ENCODE peak calls at places on chromosomes 11 and 22, in four cellular contexts. One of them, this sample, is unnamed.

GRCh38 chr11:87013852-87014251 is 23.9 kb upstream of the TMEM135 start:
- DNase-seq in HL-60: no peak
- DNase-seq in K562: no peak
- DNase-seq in GM12878: no peak
- DNase-seq in this sample: no peak

GRCh38 chr11:92149996-92150395 is 74.6 kb upstream of the FAT3 start:
- DNase-seq in HL-60: no peak
- DNase-seq in K562: no peak
- DNase-seq in GM12878: no peak
- DNase-seq in this sample: no peak

GRCh38 chr11:1926156-1927031 is 6.9 kb downstream of the TNNT3 start:
- DNase-seq in HL-60: peak; percentile 62
- DNase-seq in K562: no peak
- DNase-seq in GM12878: no peak
- DNase-seq in this sample: no peak

GRCh38 chr11:77542296-77542695 is 47.5 kb upstream of the AQP11 start:
- DNase-seq in HL-60: no peak
- DNase-seq in K562: no peak
- DNase-seq in GM12878: no peak
- DNase-seq in this sample: no peak

GRCh38 chr11:133927690-133928627 is 28.8 kb downstream of the IGSF9B start:
- DNase-seq in HL-60: peak; percentile 52
- DNase-seq in K562: peak; percentile 75
- DNase-seq in GM12878: no peak
- DNase-seq in this sample: peak; percentile 87

GRCh38 chr11:19683141-19683805 is 29.4 kb upstream of the NAV2 start:
- DNase-seq in HL-60: no peak
- DNase-seq in K562: no peak
- DNase-seq in GM12878: no peak
- DNase-seq in this sample: no peak

GRCh38 chr11:10453261-10453660 is 1.8 kb upstream of the AMPD3 start:
- DNase-seq in HL-60: no peak
- DNase-seq in K562: no peak
- DNase-seq in GM12878: no peak
- DNase-seq in this sample: no peak

GRCh38 chr11:113778111-113778910 is 1.3 kb upstream of the CLDN25 start:
- DNase-seq in HL-60: no peak
- DNase-seq in K562: no peak
- DNase-seq in GM12878: no peak
- DNase-seq in this sample: no peak

GRCh38 chr22:50250555-50251471 is at the start of gene HDAC10:
- DNase-seq in HL-60: peak; percentile 85
- DNase-seq in K562: peak; percentile 78
- DNase-seq in GM12878: peak; percentile 40
- DNase-seq in this sample: peak; percentile 98

GRCh38 chr11:132803436-132803835 is 728.9 kb downstream of the OPCML start:
- DNase-seq in HL-60: no peak
- DNase-seq in K562: no peak
- DNase-seq in GM12878: no peak
- DNase-seq in this sample: no peak

GRCh38 chr22:30078320-30079311 is 1.6 kb upstream of the HORMAD2 start:
- DNase-seq in HL-60: no peak
- DNase-seq in K562: no peak
- DNase-seq in GM12878: peak; percentile 74
- DNase-seq in this sample: no peak

GRCh38 chr11:27699242-27699925 is 871 bp downstream of the BDNF start:
- DNase-seq in HL-60: no peak
- DNase-seq in K562: no peak
- DNase-seq in GM12878: no peak
- DNase-seq in this sample: no peak

GRCh38 chr11:28342704-28343103 is 234.5 kb downstream of the METTL15 start:
- DNase-seq in HL-60: no peak
- DNase-seq in K562: no peak
- DNase-seq in GM12878: no peak
- DNase-seq in this sample: no peak

GRCh38 chr11:69928124-69928523 is 108.9 kb upstream of the FGF3 start:
- DNase-seq in HL-60: no peak
- DNase-seq in K562: no peak
- DNase-seq in GM12878: no peak
- DNase-seq in this sample: no peak

GRCh38 chr22:42726811-42727210 is 6.1 kb upstream of the A4GALT start:
- DNase-seq in HL-60: no peak
- DNase-seq in K562: no peak
- DNase-seq in GM12878: no peak
- DNase-seq in this sample: no peak

GRCh38 chr11:72637926-72638325 is 36.3 kb downstream of the PDE2A start:
- DNase-seq in HL-60: no peak
- DNase-seq in K562: no peak
- DNase-seq in GM12878: no peak
- DNase-seq in this sample: no peak

GRCh38 chr11:24747275-24748251 is 250.7 kb downstream of the LUZP2 start:
- DNase-seq in HL-60: no peak
- DNase-seq in K562: no peak
- DNase-seq in GM12878: no peak
- DNase-seq in this sample: no peak

GRCh38 chr11:496834-497564 is 10.0 kb downstream of the RNH1 start:
- DNase-seq in HL-60: no peak
- DNase-seq in K562: no peak
- DNase-seq in GM12878: no peak
- DNase-seq in this sample: no peak

GRCh38 chr22:37747090-37747714 is 50.4 kb downstream of the TRIOBP start:
- DNase-seq in HL-60: no peak
- DNase-seq in K562: peak; percentile 27
- DNase-seq in GM12878: no peak
- DNase-seq in this sample: no peak

GRCh38 chr22:22074634-22075381 is 92.2 kb upstream of the TOP3B start:
- DNase-seq in HL-60: no peak
- DNase-seq in K562: no peak
- DNase-seq in GM12878: no peak
- DNase-seq in this sample: no peak

GRCh38 chr11:26778000-26778757 is 56.3 kb upstream of the SLC5A12 start:
- DNase-seq in HL-60: no peak
- DNase-seq in K562: no peak
- DNase-seq in GM12878: no peak
- DNase-seq in this sample: no peak

GRCh38 chr22:19818264-19819208 is 36.1 kb downstream of the GNB1L start:
- DNase-seq in HL-60: no peak
- DNase-seq in K562: no peak
- DNase-seq in GM12878: no peak
- DNase-seq in this sample: peak; percentile 17

GRCh38 chr22:19438286-19438685 is 5.9 kb downstream of the MRPL40 start:
- DNase-seq in HL-60: no peak
- DNase-seq in K562: no peak
- DNase-seq in GM12878: no peak
- DNase-seq in this sample: no peak

GRCh38 chr22:40469181-40469580 is 98.8 kb downstream of the SGSM3 start:
- DNase-seq in HL-60: no peak
- DNase-seq in K562: peak; percentile 19
- DNase-seq in GM12878: no peak
- DNase-seq in this sample: no peak

GRCh38 chr22:46090051-46090591 is 60.2 kb upstream of the PPARA start:
- DNase-seq in HL-60: no peak
- DNase-seq in K562: no peak
- DNase-seq in GM12878: no peak
- DNase-seq in this sample: no peak

GRCh38 chr11:86171627-86172026 is 72.9 kb upstream of the EED start:
- DNase-seq in HL-60: no peak
- DNase-seq in K562: no peak
- DNase-seq in GM12878: no peak
- DNase-seq in this sample: no peak

GRCh38 chr11:116148056-116148455 is 624.7 kb downstream of the BUD13 start:
- DNase-seq in HL-60: no peak
- DNase-seq in K562: no peak
- DNase-seq in GM12878: no peak
- DNase-seq in this sample: no peak

GRCh38 chr11:111977141-111978027 is 40.2 kb downstream of the DIXDC1 start:
- DNase-seq in HL-60: no peak
- DNase-seq in K562: no peak
- DNase-seq in GM12878: no peak
- DNase-seq in this sample: peak; percentile 61

GRCh38 chr22:40345271-40345670 is 1.0 kb upstream of the ADSL start:
- DNase-seq in HL-60: no peak
- DNase-seq in K562: no peak
- DNase-seq in GM12878: no peak
- DNase-seq in this sample: no peak

GRCh38 chr11:42543844-42544243 is 768.0 kb upstream of the API5 start:
- DNase-seq in HL-60: no peak
- DNase-seq in K562: no peak
- DNase-seq in GM12878: no peak
- DNase-seq in this sample: no peak

GRCh38 chr11:70111269-70112016 is 33.3 kb downstream of the ANO1 start:
- DNase-seq in HL-60: peak; percentile 22
- DNase-seq in K562: peak; percentile 80
- DNase-seq in GM12878: no peak
- DNase-seq in this sample: no peak

GRCh38 chr11:61124574-61125309 is 22.5 kb downstream of the CD5 start:
- DNase-seq in HL-60: no peak
- DNase-seq in K562: no peak
- DNase-seq in GM12878: no peak
- DNase-seq in this sample: no peak

GRCh38 chr11:117855452-117855851 is 21.0 kb downstream of the FXYD6 start:
- DNase-seq in HL-60: no peak
- DNase-seq in K562: no peak
- DNase-seq in GM12878: no peak
- DNase-seq in this sample: no peak

GRCh38 chr11:120316880-120317688 is 8.0 kb upstream of the TLCD5 start:
- DNase-seq in HL-60: no peak
- DNase-seq in K562: no peak
- DNase-seq in GM12878: no peak
- DNase-seq in this sample: no peak

GRCh38 chr22:26239561-26239960 is 70.3 kb downstream of the SEZ6L start:
- DNase-seq in HL-60: no peak
- DNase-seq in K562: no peak
- DNase-seq in GM12878: no peak
- DNase-seq in this sample: no peak

DNA sequence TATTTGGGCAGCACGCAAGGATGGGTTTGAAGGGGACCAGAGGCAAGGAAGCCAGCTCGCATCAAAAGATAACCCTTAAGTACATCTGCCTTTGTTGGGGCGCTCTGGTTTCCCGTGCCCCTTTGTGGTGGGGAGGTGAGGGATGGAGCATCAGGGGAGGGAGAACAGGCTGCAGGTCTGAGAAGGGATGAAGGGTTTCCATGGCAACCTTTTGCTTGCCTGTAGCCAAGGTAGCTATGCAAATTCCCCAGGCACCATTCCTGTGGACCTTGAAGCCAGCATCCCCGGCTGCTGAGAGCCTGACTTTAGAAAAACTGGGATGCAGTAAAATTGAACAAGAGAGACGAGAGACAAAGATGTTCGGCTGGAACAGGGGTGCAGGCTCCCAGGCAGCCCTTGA is 75.7 kb downstream of the SEZ6L start:
- DNase-seq in HL-60: no peak
- DNase-seq in K562: no peak
- DNase-seq in GM12878: no peak
- DNase-seq in this sample: no peak
- TF ChIP-seq SPI1 in HL-60: no peak
- TF ChIP-seq SPI1 in K562: no peak
- TF ChIP-seq SPI1 in GM12878: no peak
- TF ChIP-seq SPI1 in this sample: no peak

GRCh38 chr11:3202305-3202704 is 16.3 kb downstream of the MRGPRG start:
- DNase-seq in HL-60: no peak
- DNase-seq in K562: no peak
- DNase-seq in GM12878: no peak
- DNase-seq in this sample: no peak

GRCh38 chr11:3201677-3202181 is 16.9 kb downstream of the MRGPRG start:
- DNase-seq in HL-60: no peak
- DNase-seq in K562: no peak
- DNase-seq in GM12878: no peak
- DNase-seq in this sample: no peak

GRCh38 chr11:3201112-3201581 is 17.5 kb downstream of the MRGPRG start:
- DNase-seq in HL-60: no peak
- DNase-seq in K562: no peak
- DNase-seq in GM12878: no peak
- DNase-seq in this sample: no peak

GRCh38 chr11:3203221-3204043 is 15.2 kb downstream of the MRGPRG start:
- DNase-seq in HL-60: no peak
- DNase-seq in K562: no peak
- DNase-seq in GM12878: no peak
- DNase-seq in this sample: no peak

GRCh38 chr11:3202759-3203158 is 15.9 kb downstream of the MRGPRG start:
- DNase-seq in HL-60: no peak
- DNase-seq in K562: no peak
- DNase-seq in GM12878: no peak
- DNase-seq in this sample: no peak
- TF ChIP-seq SPI1 in HL-60: no peak
- TF ChIP-seq SPI1 in K562: no peak
- TF ChIP-seq SPI1 in GM12878: no peak
- TF ChIP-seq SPI1 in this sample: no peak

GRCh38 chr11:35675901-35676610 is 13.5 kb downstream of the TRIM44 start:
- DNase-seq in HL-60: no peak
- DNase-seq in K562: no peak
- DNase-seq in GM12878: no peak
- DNase-seq in this sample: no peak
- TF ChIP-seq SPI1 in HL-60: no peak
- TF ChIP-seq SPI1 in K562: no peak
- TF ChIP-seq SPI1 in GM12878: no peak
- TF ChIP-seq SPI1 in this sample: no peak

GRCh38 chr11:6563121-6563619 is 40.2 kb downstream of the RRP8 start:
- DNase-seq in HL-60: no peak
- DNase-seq in K562: peak; percentile 70
- DNase-seq in GM12878: no peak
- DNase-seq in this sample: no peak
- TF ChIP-seq SPI1 in HL-60: no peak
- TF ChIP-seq SPI1 in K562: no peak
- TF ChIP-seq SPI1 in GM12878: no peak
- TF ChIP-seq SPI1 in this sample: no peak